ENCODE peak calls at places on chromosomes 2 and 18, in five cellular contexts. One of them, this sample, is unnamed.

GRCh38 chr2:24530796-24531195 is 39.7 kb downstream of the NCOA1 start:
- DNase-seq in trophoblast cell: no peak
- DNase-seq in HCT116: no peak
- DNase-seq in H9: no peak
- DNase-seq in IMR-90: no peak
- DNase-seq in this sample: no peak

GRCh38 chr2:182999348-183000028 is 38.8 kb downstream of the NCKAP1 start:
- DNase-seq in trophoblast cell: no peak
- DNase-seq in HCT116: no peak
- DNase-seq in H9: no peak
- DNase-seq in IMR-90: no peak
- DNase-seq in this sample: no peak

GRCh38 chr2:180523629-180524340 is 456.6 kb upstream of the UBE2E3 start:
- DNase-seq in trophoblast cell: no peak
- DNase-seq in HCT116: no peak
- DNase-seq in H9: no peak
- DNase-seq in IMR-90: peak; percentile 95
- DNase-seq in this sample: no peak

GRCh38 chr2:218000137-218000536 is 2.7 kb downstream of the TNS1 start:
- DNase-seq in trophoblast cell: no peak
- DNase-seq in HCT116: no peak
- DNase-seq in H9: no peak
- DNase-seq in IMR-90: peak; percentile 91
- DNase-seq in this sample: no peak

GRCh38 chr2:600542-601386 is 76.4 kb downstream of the TMEM18 start:
- DNase-seq in trophoblast cell: no peak
- DNase-seq in HCT116: no peak
- DNase-seq in H9: peak; percentile 23
- DNase-seq in IMR-90: no peak
- DNase-seq in this sample: no peak

GRCh38 chr18:3061581-3062416 is 48.9 kb upstream of the LPIN2 start:
- DNase-seq in trophoblast cell: no peak
- DNase-seq in HCT116: no peak
- DNase-seq in H9: no peak
- DNase-seq in IMR-90: peak; percentile 25
- DNase-seq in this sample: peak; percentile 50

GRCh38 chr2:135152361-135152760 is 100.3 kb downstream of the RAB3GAP1 start:
- DNase-seq in trophoblast cell: peak; percentile 59
- DNase-seq in HCT116: no peak
- DNase-seq in H9: no peak
- DNase-seq in IMR-90: no peak
- DNase-seq in this sample: no peak

GRCh38 chr2:11187083-11187619 is 31.9 kb downstream of the SLC66A3 start:
- DNase-seq in trophoblast cell: peak; percentile 33
- DNase-seq in HCT116: peak; percentile 36
- DNase-seq in H9: no peak
- DNase-seq in IMR-90: peak; percentile 77
- DNase-seq in this sample: no peak

GRCh38 chr18:9260388-9261380 is 73.9 kb upstream of the TWSG1 start:
- DNase-seq in trophoblast cell: no peak
- DNase-seq in HCT116: no peak
- DNase-seq in H9: no peak
- DNase-seq in IMR-90: peak; percentile 5
- DNase-seq in this sample: no peak

GRCh38 chr2:40343904-40344303 is 108.0 kb downstream of the SLC8A1 start:
- DNase-seq in trophoblast cell: peak; percentile 64
- DNase-seq in HCT116: no peak
- DNase-seq in H9: no peak
- DNase-seq in IMR-90: peak; percentile 77
- DNase-seq in this sample: no peak

GRCh38 chr2:160582481-160583161 is 89.0 kb upstream of the RBMS1 start:
- DNase-seq in trophoblast cell: peak; percentile 51
- DNase-seq in HCT116: no peak
- DNase-seq in H9: no peak
- DNase-seq in IMR-90: peak; percentile 75
- DNase-seq in this sample: no peak

GRCh38 chr2:164745012-164745797 is 96.4 kb downstream of the COBLL1 start:
- DNase-seq in trophoblast cell: peak; percentile 62
- DNase-seq in HCT116: no peak
- DNase-seq in H9: no peak
- DNase-seq in IMR-90: peak; percentile 8
- DNase-seq in this sample: no peak

GRCh38 chr2:85750509-85751299 is 3.1 kb upstream of the ATOH8 start:
- DNase-seq in trophoblast cell: peak; percentile 51
- DNase-seq in HCT116: peak; percentile 47
- DNase-seq in H9: peak; percentile 76
- DNase-seq in IMR-90: peak; percentile 58
- DNase-seq in this sample: peak; percentile 58

GRCh38 chr2:168584934-168585333 is 128.9 kb downstream of the CERS6 start:
- DNase-seq in trophoblast cell: no peak
- DNase-seq in HCT116: no peak
- DNase-seq in H9: no peak
- DNase-seq in IMR-90: no peak
- DNase-seq in this sample: no peak

GRCh38 chr18:21341141-21341540 is 99.1 kb downstream of the GREB1L start:
- DNase-seq in trophoblast cell: no peak
- DNase-seq in HCT116: no peak
- DNase-seq in H9: no peak
- DNase-seq in IMR-90: no peak
- DNase-seq in this sample: no peak

GRCh38 chr2:12819098-12819465 is 102.3 kb downstream of the TRIB2 start:
- DNase-seq in trophoblast cell: peak; percentile 70
- DNase-seq in HCT116: no peak
- DNase-seq in H9: no peak
- DNase-seq in IMR-90: peak; percentile 99
- DNase-seq in this sample: no peak

GRCh38 chr2:46954951-46955571 is 39.5 kb upstream of the MCFD2 start:
- DNase-seq in trophoblast cell: peak; percentile 59
- DNase-seq in HCT116: no peak
- DNase-seq in H9: peak; percentile 48
- DNase-seq in IMR-90: peak; percentile 93
- DNase-seq in this sample: no peak

GRCh38 chr18:28176933-28177827 is at the start of gene CDH2:
- DNase-seq in trophoblast cell: no peak
- DNase-seq in HCT116: no peak
- DNase-seq in H9: peak; percentile 87
- DNase-seq in IMR-90: peak; percentile 85
- DNase-seq in this sample: peak; percentile 72

GRCh38 chr18:78499586-78499985 is 480.0 kb upstream of the SALL3 start:
- DNase-seq in trophoblast cell: no peak
- DNase-seq in HCT116: no peak
- DNase-seq in H9: no peak
- DNase-seq in IMR-90: no peak
- DNase-seq in this sample: no peak

GRCh38 chr2:223576873-223577272 is 25.3 kb downstream of the SCG2 start:
- DNase-seq in trophoblast cell: peak; percentile 88
- DNase-seq in HCT116: peak; percentile 73
- DNase-seq in H9: no peak
- DNase-seq in IMR-90: peak; percentile 98
- DNase-seq in this sample: no peak

GRCh38 chr2:21041943-21042707 is 1.7 kb downstream of the APOB start:
- DNase-seq in trophoblast cell: peak; percentile 93
- DNase-seq in HCT116: no peak
- DNase-seq in H9: no peak
- DNase-seq in IMR-90: no peak
- DNase-seq in this sample: no peak

GRCh38 chr18:44731866-44732555 is 51.3 kb downstream of the SETBP1 start:
- DNase-seq in trophoblast cell: peak; percentile 69
- DNase-seq in HCT116: no peak
- DNase-seq in H9: no peak
- DNase-seq in IMR-90: peak; percentile 41
- DNase-seq in this sample: no peak

GRCh38 chr2:10047616-10048500 is 4.5 kb downstream of the KLF11 start:
- DNase-seq in trophoblast cell: no peak
- DNase-seq in HCT116: no peak
- DNase-seq in H9: no peak
- DNase-seq in IMR-90: no peak
- DNase-seq in this sample: no peak

GRCh38 chr2:7967707-7968106 is 714.1 kb upstream of the ID2 start:
- DNase-seq in trophoblast cell: no peak
- DNase-seq in HCT116: no peak
- DNase-seq in H9: no peak
- DNase-seq in IMR-90: no peak
- DNase-seq in this sample: no peak

GRCh38 chr2:26172866-26173595 is at the start of gene GAREM2:
- DNase-seq in trophoblast cell: no peak
- DNase-seq in HCT116: no peak
- DNase-seq in H9: peak; percentile 62
- DNase-seq in IMR-90: no peak
- DNase-seq in this sample: no peak

GRCh38 chr2:26174691-26175181 is 1.8 kb downstream of the GAREM2 start:
- DNase-seq in trophoblast cell: no peak
- DNase-seq in HCT116: no peak
- DNase-seq in H9: no peak
- DNase-seq in IMR-90: no peak
- DNase-seq in this sample: no peak

GRCh38 chr2:26173596-26174482 is 951 bp downstream of the GAREM2 start:
- DNase-seq in trophoblast cell: no peak
- DNase-seq in HCT116: no peak
- DNase-seq in H9: peak; percentile 34
- DNase-seq in IMR-90: no peak
- DNase-seq in this sample: no peak

GRCh38 chr2:26170795-26171194 is 2.1 kb upstream of the GAREM2 start:
- DNase-seq in trophoblast cell: no peak
- DNase-seq in HCT116: no peak
- DNase-seq in H9: no peak
- DNase-seq in IMR-90: no peak
- DNase-seq in this sample: no peak

DNA sequence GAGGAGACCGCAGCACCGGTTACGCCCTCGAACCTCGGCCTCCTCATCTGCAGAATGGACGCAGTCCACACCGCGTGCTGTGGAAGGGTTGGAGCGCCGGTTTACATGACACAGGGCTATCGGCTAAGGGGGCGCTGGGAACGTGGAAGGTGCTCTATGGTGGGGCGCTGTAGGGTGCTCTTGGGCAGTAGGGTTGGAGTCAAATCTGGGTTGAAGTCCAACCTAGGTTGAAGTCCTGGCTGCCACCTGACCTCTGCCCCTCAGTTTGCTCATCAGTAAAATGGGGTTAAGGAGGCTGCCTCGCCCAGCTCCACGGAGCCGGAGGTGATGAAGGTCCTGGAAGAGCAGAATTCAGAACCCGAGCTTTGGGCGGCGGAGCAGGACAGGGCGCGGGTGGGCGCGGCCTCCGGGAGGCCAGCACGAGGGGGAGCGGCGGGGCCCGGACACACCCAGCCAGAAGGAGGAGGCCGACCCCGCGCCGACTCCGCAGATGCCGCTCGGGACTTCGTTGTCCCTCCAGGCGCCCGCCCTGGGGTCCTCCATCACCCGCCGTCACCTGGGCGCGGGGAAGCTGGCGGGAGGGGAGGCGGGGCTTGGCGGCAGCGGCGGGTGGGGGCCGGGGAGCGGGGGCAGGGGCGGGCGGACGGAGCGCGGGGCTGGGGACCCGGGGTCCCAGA is 561 bp upstream of the GAREM2 start:
- DNase-seq in trophoblast cell: no peak
- DNase-seq in HCT116: no peak
- DNase-seq in H9: peak; percentile 67
- DNase-seq in IMR-90: no peak
- DNase-seq in this sample: no peak
- H3K27me3 ChIP-seq in trophoblast cell: peaks cover 19% of the 10 kb centered on the region
- H3K27me3 ChIP-seq in HCT116: no peaks in the 10 kb centered on the region
- H3K27me3 ChIP-seq in H9: no peaks in the 10 kb centered on the region
- H3K27me3 ChIP-seq in IMR-90: peaks cover 60% of the 10 kb centered on the region
- H3K27me3 ChIP-seq in this sample: peaks cover 17% of the 10 kb centered on the region

GRCh38 chr2:201448701-201449100 is 2.6 kb downstream of the TRAK2 start:
- DNase-seq in trophoblast cell: peak; percentile 11
- DNase-seq in HCT116: no peak
- DNase-seq in H9: no peak
- DNase-seq in IMR-90: no peak
- DNase-seq in this sample: no peak
- H3K4me2 ChIP-seq in trophoblast cell: no peak overlapping the region
- H3K4me2 ChIP-seq in HCT116: peak overlapping the region; percentile 40
- H3K4me2 ChIP-seq in H9: no peak overlapping the region
- H3K4me2 ChIP-seq in IMR-90: no peak overlapping the region
- H3K4me2 ChIP-seq in this sample: no peak overlapping the region

DNA sequence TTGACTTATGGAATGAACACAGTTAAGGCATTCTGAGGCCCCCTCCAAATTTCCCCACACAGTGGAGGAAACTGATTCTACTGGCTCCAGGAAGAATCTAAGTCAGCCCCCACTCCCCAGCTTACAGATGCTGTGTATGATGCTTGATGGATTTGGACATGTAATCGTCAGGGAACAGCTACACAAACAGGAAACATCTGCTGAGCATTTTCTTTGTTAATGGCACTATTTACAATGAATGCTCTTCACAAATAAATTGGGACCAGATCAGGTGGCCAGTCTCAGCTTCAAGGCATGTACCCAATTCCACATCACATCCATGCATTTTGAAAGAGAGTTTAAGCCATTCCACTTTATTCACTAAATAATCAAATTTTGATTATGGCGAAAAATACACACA is 562.3 kb downstream of the SOX11 start:
- DNase-seq in trophoblast cell: no peak
- DNase-seq in HCT116: no peak
- DNase-seq in H9: no peak
- DNase-seq in IMR-90: no peak
- DNase-seq in this sample: no peak
- H3K27me3 ChIP-seq in trophoblast cell: no peaks in the 10 kb centered on the region
- H3K27me3 ChIP-seq in HCT116: no peaks in the 10 kb centered on the region
- H3K27me3 ChIP-seq in H9: no peaks in the 10 kb centered on the region
- H3K27me3 ChIP-seq in IMR-90: no peaks in the 10 kb centered on the region
- H3K27me3 ChIP-seq in this sample: no peaks in the 10 kb centered on the region

GRCh38 chr2:240569523-240569997 is 1.3 kb downstream of the RNPEPL1 start:
- DNase-seq in trophoblast cell: no peak
- DNase-seq in HCT116: no peak
- DNase-seq in H9: no peak
- DNase-seq in IMR-90: no peak
- DNase-seq in this sample: no peak
- H3K4me2 ChIP-seq in trophoblast cell: peak overlapping the region; percentile 79
- H3K4me2 ChIP-seq in HCT116: peak overlapping the region; percentile 92
- H3K4me2 ChIP-seq in H9: peak overlapping the region; percentile 54
- H3K4me2 ChIP-seq in IMR-90: peak overlapping the region; percentile 98
- H3K4me2 ChIP-seq in this sample: peak overlapping the region; percentile 76

GRCh38 chr2:120440521-120441350 is 94.8 kb downstream of the INHBB start:
- DNase-seq in trophoblast cell: no peak
- DNase-seq in HCT116: no peak
- DNase-seq in H9: no peak
- DNase-seq in IMR-90: no peak
- DNase-seq in this sample: no peak
- H3K27me3 ChIP-seq in trophoblast cell: peaks cover 18% of the 10 kb centered on the region
- H3K27me3 ChIP-seq in HCT116: no peaks in the 10 kb centered on the region
- H3K27me3 ChIP-seq in H9: peaks cover 11% of the 10 kb centered on the region
- H3K27me3 ChIP-seq in IMR-90: peaks cover 78% of the 10 kb centered on the region
- H3K27me3 ChIP-seq in this sample: peaks cover 16% of the 10 kb centered on the region

GRCh38 chr2:38443021-38443541 is 66.0 kb upstream of the ATL2 start:
- DNase-seq in trophoblast cell: no peak
- DNase-seq in HCT116: peak; percentile 19
- DNase-seq in H9: no peak
- DNase-seq in IMR-90: no peak
- DNase-seq in this sample: no peak
- H3K4me2 ChIP-seq in trophoblast cell: peak overlapping the region; percentile 27
- H3K4me2 ChIP-seq in HCT116: peak overlapping the region; percentile 24
- H3K4me2 ChIP-seq in H9: no peak overlapping the region
- H3K4me2 ChIP-seq in IMR-90: no peak overlapping the region
- H3K4me2 ChIP-seq in this sample: no peak overlapping the region